ENCODE peak calls at places on chromosomes 2 and 18, in eight cellular contexts. E is right lobe of liver, P is IMR-90, Z is ovary, F is stomach, B is body of pancreas, W is A549, Q is GM12878. O is an unnamed sample. For H3K4me1, the result is how much of the 10 kb centered on the place peaks cover.

GRCh38 chr2:55097462-55098410 is 47.5 kb upstream of the RTN4 start:
- DNase-seq in E (no peak), P (no peak), Z (no peak), F (no peak), B (no peak), W (no peak), Q (no peak), O (no peak)

GRCh38 chr2:24860631-24861030 is 59.4 kb downstream of the ADCY3 start:
- DNase-seq in E (no peak), P (no peak), Z (no peak), F (no peak), B (no peak), W (no peak), Q (no peak), O (no peak)

GRCh38 chr18:61738042-61738441 is 154.8 kb downstream of the RNF152 start:
- DNase-seq in E (no peak), P (no peak), Z (no peak), F (no peak), B (peak), W (no peak), Q (no peak), O (peak)

GRCh38 chr2:62423883-62424458 is 82.0 kb downstream of the TMEM17 start:
- DNase-seq in E (no peak), P (no peak), Z (no peak), F (peak), B (no peak), W (no peak), Q (no peak), O (no peak)

GRCh38 chr2:152336854-152337510 is 2.0 kb downstream of the FMNL2 start:
- DNase-seq in E (no peak), P (peak), Z (peak), F (peak), B (peak), W (no peak), Q (no peak), O (peak)

GRCh38 chr2:201059961-201060525 is 11.4 kb downstream of the HYCC2 start:
- DNase-seq in E (no peak), P (no peak), Z (no peak), F (no peak), B (no peak), W (no peak), Q (no peak), O (no peak)

GRCh38 chr2:51620830-51621229 is 588.9 kb upstream of the NRXN1 start:
- DNase-seq in E (no peak), P (peak), Z (no peak), F (no peak), B (no peak), W (no peak), Q (no peak), O (no peak)

GRCh38 chr2:120602251-120602650 is 133.4 kb upstream of the GLI2 start:
- DNase-seq in E (peak), P (no peak), Z (no peak), F (no peak), B (no peak), W (no peak), Q (no peak), O (no peak)

GRCh38 chr18:11987527-11987926 is 6.2 kb downstream of the IMPA2 start:
- DNase-seq in E (no peak), P (peak), Z (no peak), F (no peak), B (no peak), W (no peak), Q (no peak), O (no peak)

GRCh38 chr2:7744827-7745226 is 827.6 kb downstream of the RNF144A start:
- DNase-seq in E (no peak), P (peak), Z (no peak), F (no peak), B (peak), W (no peak), Q (no peak), O (no peak)

GRCh38 chr2:191539068-191539467 is 138.9 kb upstream of the NABP1 start:
- DNase-seq in E (no peak), P (peak), Z (no peak), F (no peak), B (peak), W (peak), Q (no peak), O (no peak)

GRCh38 chr18:48662021-48662661 is 123.3 kb downstream of the CTIF start:
- DNase-seq in E (no peak), P (peak), Z (no peak), F (peak), B (peak), W (peak), Q (no peak), O (no peak)

GRCh38 chr2:142756430-142756829 is 121.0 kb upstream of the KYNU start:
- DNase-seq in E (no peak), P (peak), Z (no peak), F (no peak), B (no peak), W (no peak), Q (no peak), O (no peak)

GRCh38 chr2:230525682-230526081 is 109.7 kb downstream of the SP100 start:
- DNase-seq in E (no peak), P (no peak), Z (no peak), F (no peak), B (no peak), W (no peak), Q (no peak), O (no peak)

GRCh38 chr2:169999041-169999440 is 171.8 kb downstream of the UBR3 start:
- DNase-seq in E (no peak), P (no peak), Z (no peak), F (no peak), B (no peak), W (no peak), Q (no peak), O (no peak)

GRCh38 chr2:94987074-94988020 is 38.2 kb upstream of the MAL start:
- DNase-seq in E (no peak), P (no peak), Z (no peak), F (no peak), B (no peak), W (no peak), Q (no peak), O (no peak)

GRCh38 chr2:127526142-127526939 is at the start of gene IWS1:
- DNase-seq in E (peak), P (peak), Z (peak), F (peak), B (peak), W (peak), Q (peak), O (peak)

GRCh38 chr2:106163948-106164580 is 30.0 kb downstream of the UXS1 start:
- DNase-seq in E (no peak), P (peak), Z (no peak), F (no peak), B (no peak), W (no peak), Q (no peak), O (no peak)

GRCh38 chr2:239895669-239896068 is 129.5 kb downstream of the NDUFA10 start:
- DNase-seq in E (no peak), P (no peak), Z (no peak), F (no peak), B (no peak), W (no peak), Q (no peak), O (no peak)

GRCh38 chr2:164852086-164852485 is 10.5 kb upstream of the COBLL1 start:
- DNase-seq in E (no peak), P (no peak), Z (no peak), F (no peak), B (no peak), W (no peak), Q (no peak), O (no peak)

DNA sequence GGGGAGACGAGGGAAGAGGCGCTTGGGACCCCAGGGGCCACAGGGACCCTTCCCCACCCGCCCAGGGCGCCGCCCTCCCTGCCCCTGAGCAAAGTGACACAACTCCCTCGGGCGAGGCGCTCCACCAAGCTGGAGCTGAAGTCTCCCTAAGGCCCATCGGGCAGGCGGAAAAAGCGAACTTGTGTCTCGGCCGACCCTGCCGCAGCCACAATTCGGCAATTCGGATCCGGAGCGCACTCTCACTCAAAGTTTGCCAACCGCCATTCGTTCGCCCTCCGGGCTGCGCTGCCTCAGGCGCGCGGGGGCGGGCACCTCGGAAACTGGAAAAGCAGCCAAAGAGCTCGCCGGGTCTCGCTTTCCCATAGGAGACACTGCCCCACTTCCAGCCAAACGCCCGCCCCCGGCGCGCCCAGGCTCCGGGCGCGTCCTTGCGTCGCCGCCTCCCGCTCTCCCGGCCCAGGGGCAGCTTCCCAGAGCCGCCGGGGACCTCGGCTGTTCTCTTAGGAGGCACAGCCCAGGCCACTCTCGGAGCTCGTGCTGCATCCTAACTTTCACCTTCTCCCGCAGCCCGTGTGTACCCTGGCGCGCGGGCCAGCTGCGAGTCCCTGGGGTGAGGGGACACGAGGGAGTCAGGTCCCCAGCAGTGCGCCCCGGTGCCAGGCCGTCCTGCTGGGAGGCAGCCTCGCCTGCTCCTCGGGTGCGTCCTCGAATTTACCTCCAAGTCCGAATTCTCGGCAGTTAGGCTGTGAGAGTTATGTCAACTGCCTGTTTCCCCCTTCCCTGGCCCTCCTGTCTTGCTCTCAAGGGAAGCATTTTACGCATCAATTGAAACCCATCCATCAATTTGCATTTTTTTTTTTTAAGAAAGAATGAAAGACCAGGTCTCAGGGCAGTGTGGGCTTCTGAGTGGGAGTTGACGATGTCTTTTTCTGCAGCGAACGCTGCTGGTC is 1.4 kb upstream of the KCTD1 start:
- DNase-seq in E (peak), P (peak), Z (peak), F (peak), B (peak), W (peak), Q (no peak), O (peak)
- TF ChIP-seq POLR2A in E (peak), P (no peak), Z (no peak), F (peak), B (peak), W (peak), Q (no peak), O (peak)

DNA sequence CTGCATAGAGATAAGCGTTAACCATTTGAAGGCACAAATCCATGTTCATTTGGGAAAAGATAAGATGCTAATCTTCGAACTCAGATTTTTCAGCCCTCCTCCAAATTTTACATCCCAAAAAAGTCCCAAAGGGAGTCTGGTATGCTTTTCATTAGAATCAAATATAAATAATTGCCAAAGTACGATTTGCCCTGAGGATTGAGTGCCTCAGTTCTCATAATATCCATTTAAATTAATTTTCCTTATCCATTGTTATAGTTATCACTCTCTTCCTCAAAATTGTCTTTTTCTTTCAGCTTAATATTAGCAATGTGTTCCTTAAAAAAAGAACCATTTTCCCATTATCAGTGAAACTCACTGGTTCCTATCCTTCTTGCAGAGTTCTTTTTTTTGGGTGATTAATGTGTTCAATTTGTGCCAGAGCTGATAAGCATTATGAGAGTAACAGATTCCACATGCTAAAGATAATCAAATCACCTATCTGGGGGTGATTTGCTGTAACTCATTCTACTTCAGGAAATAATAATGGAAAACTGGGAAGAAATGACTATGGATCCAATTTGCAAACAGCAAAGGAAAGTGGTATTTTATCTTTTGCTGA is 686 bp downstream of the HNMT start:
- DNase-seq in E (no peak), P (no peak), Z (no peak), F (no peak), B (no peak), W (no peak), Q (no peak), O (no peak)
- H3K4me3 ChIP-seq in E (peak), P (peak), Z (peak), F (peak), B (peak), W (peak), Q (no peak), O (peak)

GRCh38 chr2:128637481-128638155 is 318.9 kb upstream of the HS6ST1 start:
- DNase-seq in E (peak), P (no peak), Z (no peak), F (no peak), B (no peak), W (no peak), Q (no peak), O (no peak)

GRCh38 chr2:128638311-128638710 is 319.6 kb upstream of the HS6ST1 start:
- DNase-seq in E (peak), P (no peak), Z (no peak), F (peak), B (peak), W (no peak), Q (no peak), O (no peak)

GRCh38 chr2:128638741-128639477 is 320.2 kb upstream of the HS6ST1 start:
- DNase-seq in E (peak), P (no peak), Z (no peak), F (peak), B (no peak), W (no peak), Q (no peak), O (no peak)

GRCh38 chr2:128635361-128635900 is 316.8 kb upstream of the HS6ST1 start:
- DNase-seq in E (peak), P (no peak), Z (no peak), F (peak), B (no peak), W (no peak), Q (no peak), O (no peak)

GRCh38 chr2:128636802-128637147 is 318.1 kb upstream of the HS6ST1 start:
- DNase-seq in E (peak), P (no peak), Z (no peak), F (peak), B (no peak), W (no peak), Q (no peak), O (no peak)
- H3K4me1 ChIP-seq in E (under half), P (under half), Z (under half), F (under half), B (under half), W (under half), Q (under half), O (under half)

DNA sequence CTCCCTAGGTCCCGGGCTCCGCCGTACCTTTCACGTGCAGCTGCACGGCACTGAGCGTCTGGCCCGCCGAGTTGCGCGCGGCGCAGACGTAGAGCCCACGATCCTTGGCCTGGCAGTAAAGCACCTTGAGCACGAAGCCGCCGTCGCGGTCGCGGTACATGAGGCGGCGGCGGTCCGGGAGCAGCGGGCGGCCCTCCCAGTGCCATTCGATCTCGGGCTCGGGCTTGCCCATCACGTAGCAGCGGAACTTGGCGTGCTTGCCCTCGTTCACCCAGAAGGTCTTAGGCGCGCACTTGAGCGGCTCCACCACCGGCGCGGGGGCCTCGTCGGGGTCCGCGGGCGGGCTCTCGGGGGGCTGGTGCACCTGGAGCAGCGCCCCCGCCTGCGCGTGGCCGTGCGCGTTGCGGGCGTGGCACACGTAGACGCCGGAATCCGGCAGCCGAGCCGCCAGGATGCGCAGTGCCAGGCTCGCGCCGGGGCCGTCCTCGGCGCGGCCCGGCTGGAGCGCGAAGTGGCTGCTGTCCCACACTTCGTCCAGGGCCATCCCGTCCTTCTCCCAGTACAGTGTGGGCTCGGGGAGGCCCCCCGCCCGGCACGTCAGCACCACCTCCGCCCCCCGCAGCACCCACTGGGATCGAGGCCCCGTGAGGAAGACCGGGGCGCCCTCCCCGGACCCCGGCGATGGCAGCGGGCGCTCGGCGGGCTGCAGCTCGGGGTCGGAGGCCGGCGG is 980 bp downstream of the OBSL1 start:
- DNase-seq in E (no peak), P (peak), Z (peak), F (no peak), B (peak), W (peak), Q (no peak), O (no peak)
- TF ChIP-seq POLR2A in E (peak), P (no peak), Z (no peak), F (no peak), B (peak), W (peak), Q (no peak), O (no peak)